ENCODE peak calls at places on chromosomes 2 and 18, in ten cellular contexts. K is HTR-8/SVneo; G is lung; Y is NCI-H2081; H is T-helper 2 cell; X is bronchial epithelial cell; F is activated CD4-positive, alpha-beta T cell treated with anti-CD3 and anti-CD28 coated beads, Interleukin-2, amount 10 ng/mL, durations not matched to agents 7 days and 5 days; Q is CD4-positive, alpha-beta memory T cell; J is heart right ventricle; I is SW 1271. C is an unnamed sample.

GRCh38 chr18:67511840-67512239 is 4.7 kb downstream of the DSEL start:
- DNase-seq in K (no peak), G (no peak), Y (no peak), H (no peak), X (no peak), F (no peak), Q (no peak), J (no peak), I (no peak), C (no peak)

GRCh38 chr18:68865021-68865420 is 67.1 kb downstream of the CCDC102B start:
- DNase-seq in K (no peak), G (no peak), Y (no peak), H (no peak), X (no peak), F (no peak), Q (no peak), J (no peak), I (no peak), C (no peak)

GRCh38 chr2:239233576-239233975 is 167.2 kb downstream of the HDAC4 start:
- DNase-seq in K (no peak), G (no peak), Y (no peak), H (no peak), X (no peak), F (no peak), Q (no peak), J (no peak), I (no peak), C (no peak)

GRCh38 chr2:191382801-191383200 is 137.6 kb downstream of the MYO1B start:
- DNase-seq in K (peak), G (peak), Y (peak), H (no peak), X (peak), F (no peak), Q (no peak), J (no peak), I (no peak), C (no peak)

GRCh38 chr2:72931280-72931910 is 14.1 kb downstream of the EMX1 start:
- DNase-seq in K (peak), G (no peak), Y (no peak), H (no peak), X (peak), F (no peak), Q (no peak), J (no peak), I (no peak), C (no peak)

GRCh38 chr2:36915627-36916026 is 50.7 kb downstream of the STRN start:
- DNase-seq in K (no peak), G (no peak), Y (no peak), H (no peak), X (no peak), F (no peak), Q (no peak), J (no peak), I (no peak), C (no peak)

GRCh38 chr2:1673160-1673944 is 71.0 kb downstream of the PXDN start:
- DNase-seq in K (no peak), G (no peak), Y (no peak), H (no peak), X (no peak), F (no peak), Q (no peak), J (no peak), I (no peak), C (no peak)

GRCh38 chr2:65299246-65299645 is 71.6 kb downstream of the ACTR2 start:
- DNase-seq in K (no peak), G (no peak), Y (no peak), H (no peak), X (peak), F (peak), Q (no peak), J (no peak), I (no peak), C (no peak)

GRCh38 chr2:176161817-176162626 is 4.9 kb downstream of the HOXD3 start:
- DNase-seq in K (no peak), G (no peak), Y (no peak), H (no peak), X (no peak), F (no peak), Q (no peak), J (no peak), I (no peak), C (no peak)

GRCh38 chr2:112683550-112684414 is 37.0 kb upstream of the NT5DC4 start:
- DNase-seq in K (no peak), G (no peak), Y (no peak), H (no peak), X (no peak), F (no peak), Q (no peak), J (no peak), I (no peak), C (no peak)

GRCh38 chr2:101357386-101357785 is 29.9 kb downstream of the CREG2 start:
- DNase-seq in K (no peak), G (no peak), Y (no peak), H (no peak), X (no peak), F (no peak), Q (no peak), J (no peak), I (no peak), C (no peak)

GRCh38 chr2:126634273-126634861 is 21.6 kb upstream of the GYPC start:
- DNase-seq in K (no peak), G (no peak), Y (no peak), H (no peak), X (no peak), F (peak), Q (peak), J (no peak), I (no peak), C (no peak)

GRCh38 chr18:79684787-79685186 is 5.2 kb downstream of the CTDP1 start:
- DNase-seq in K (no peak), G (no peak), Y (no peak), H (no peak), X (no peak), F (no peak), Q (no peak), J (no peak), I (no peak), C (no peak)

GRCh38 chr2:31526946-31527345 is 53.8 kb downstream of the SRD5A2 start:
- DNase-seq in K (no peak), G (no peak), Y (no peak), H (no peak), X (no peak), F (no peak), Q (no peak), J (no peak), I (no peak), C (no peak)

GRCh38 chr2:11532434-11533055 is 1.3 kb upstream of the GREB1 start:
- DNase-seq in K (no peak), G (no peak), Y (no peak), H (no peak), X (peak), F (no peak), Q (no peak), J (no peak), I (no peak), C (no peak)